ENCODE peak calls at places on chromosomes 7 and 10, in five cellular contexts. B is IMR-90, W is trophoblast cell, P is H1, K is H9. C is an unnamed sample.

GRCh38 chr7:12770227-12770975 is 83.0 kb downstream of the ARL4A start:
- DNase-seq in B (no peak), W (no peak), P (no peak), K (no peak), C (no peak)

GRCh38 chr7:22417841-22418240 is 60.9 kb upstream of the RAPGEF5 start:
- DNase-seq in B (no peak), W (no peak), P (no peak), K (no peak), C (no peak)

GRCh38 chr7:129343099-129343700 is 91.0 kb upstream of the STRIP2 start:
- DNase-seq in B (peak; percentile 75), W (peak; percentile 73), P (no peak), K (no peak), C (no peak)

GRCh38 chr10:13414855-13415254 is 66.8 kb upstream of the SEPHS1 start:
- DNase-seq in B (no peak), W (peak; percentile 64), P (no peak), K (peak; percentile 69), C (no peak)

GRCh38 chr7:133815677-133816210 is 311.4 kb upstream of the LRGUK start:
- DNase-seq in B (peak; percentile 82), W (no peak), P (no peak), K (no peak), C (no peak)

GRCh38 chr10:80540644-80541143 is 3.0 kb downstream of the SH2D4B start:
- DNase-seq in B (no peak), W (no peak), P (no peak), K (no peak), C (no peak)

GRCh38 chr7:120014920-120015465 is 258.0 kb upstream of the KCND2 start:
- DNase-seq in B (no peak), W (no peak), P (no peak), K (no peak), C (peak; percentile 2)

GRCh38 chr7:101645951-101646350 is 16.9 kb upstream of the MYL10 start:
- DNase-seq in B (no peak), W (no peak), P (no peak), K (no peak), C (no peak)

GRCh38 chr10:126373982-126374381 is 14.3 kb downstream of the ADAM12 start:
- DNase-seq in B (peak; percentile 66), W (no peak), P (no peak), K (no peak), C (no peak)

GRCh38 chr10:30189254-30189583 is 129.8 kb upstream of the JCAD start:
- DNase-seq in B (no peak), W (no peak), P (no peak), K (no peak), C (no peak)

GRCh38 chr7:43843276-43843675 is 26.0 kb downstream of the MRPS24 start:
- DNase-seq in B (no peak), W (no peak), P (no peak), K (no peak), C (no peak)

GRCh38 chr10:48608279-48608681 is 3.4 kb upstream of the ARHGAP22 start:
- DNase-seq in B (no peak), W (peak; percentile 77), P (peak; percentile 43), K (peak; percentile 82), C (no peak)
- H3K9ac ChIP-seq in B (no peak overlapping the region), W (no peak overlapping the region), P (no peak overlapping the region), K (no peak overlapping the region), C (no peak overlapping the region)

GRCh38 chr10:44874176-44874575 is 37.0 kb upstream of the TMEM72 start:
- DNase-seq in B (no peak), W (no peak), P (no peak), K (no peak), C (no peak)

GRCh38 chr10:44878704-44879530 is 32.2 kb upstream of the TMEM72 start:
- DNase-seq in B (peak; percentile 82), W (peak; percentile 79), P (peak; percentile 88), K (peak; percentile 96), C (peak; percentile 81)

DNA sequence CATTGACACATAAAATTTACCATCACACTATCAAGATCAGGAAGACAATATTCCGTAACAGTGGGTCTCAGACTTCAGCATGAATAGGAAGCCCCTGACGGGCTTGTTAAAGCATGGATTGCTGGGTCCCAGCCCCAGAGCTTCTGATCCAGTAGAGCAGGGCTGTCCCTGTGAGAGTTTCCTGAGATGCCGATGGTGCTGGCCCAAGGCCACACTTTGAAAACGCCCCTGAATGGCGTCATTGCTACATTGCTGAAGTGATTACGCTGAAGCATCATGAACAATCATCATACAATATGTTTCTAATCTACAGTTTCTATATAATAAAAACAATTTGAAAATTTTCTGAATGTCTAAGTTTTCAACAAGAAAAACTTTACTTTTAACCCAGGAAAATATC is 38.0 kb upstream of the TMEM72 start:
- DNase-seq in B (peak; percentile 45), W (no peak), P (no peak), K (no peak), C (no peak)
- H3K14ac ChIP-seq in B (no peak overlapping the region), W (no peak overlapping the region), P (no peak overlapping the region), K (no peak overlapping the region), C (no peak overlapping the region)

GRCh38 chr10:104330168-104331117 is 7.8 kb downstream of the ITPRIP start:
- DNase-seq in B (peak; percentile 93), W (peak; percentile 99), P (no peak), K (no peak), C (no peak)
- H3K9ac ChIP-seq in B (peak overlapping the region; percentile 20), W (no peak overlapping the region), P (no peak overlapping the region), K (no peak overlapping the region), C (no peak overlapping the region)

GRCh38 chr7:6706666-6707407 is at the start of gene ZNF12:
- DNase-seq in B (peak; percentile 92), W (peak; percentile 98), P (peak; percentile 88), K (peak; percentile 97), C (peak; percentile 87)
- H3K14ac ChIP-seq in B (peak within 1 kb of the TSS; percentile 79), W (peak within 1 kb of the TSS; percentile 60), P (no peak within 1 kb of the TSS), K (peak within 1 kb of the TSS; percentile 60), C (no peak within 1 kb of the TSS)

DNA sequence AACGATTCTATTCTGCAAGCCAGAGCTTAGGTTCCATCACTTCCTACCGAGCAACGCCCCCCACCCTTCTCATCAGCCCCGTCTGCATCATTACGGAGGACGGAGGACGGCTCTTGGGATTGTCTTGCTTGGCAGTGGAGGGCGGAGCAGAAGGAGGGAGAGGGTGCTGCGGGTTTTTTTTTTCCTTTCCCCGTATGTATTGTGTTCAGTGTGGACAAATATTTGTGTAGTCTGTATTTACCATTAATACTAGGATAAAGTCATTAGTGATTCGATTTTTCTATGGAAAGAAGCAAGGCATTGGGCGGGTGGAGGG is 125.1 kb downstream of the CLEC2L start:
- DNase-seq in B (no peak), W (no peak), P (no peak), K (no peak), C (no peak)
- H3K9ac ChIP-seq in B (no peak overlapping the region), W (no peak overlapping the region), P (no peak overlapping the region), K (no peak overlapping the region), C (no peak overlapping the region)

GRCh38 chr10:32958085-32958991 is at the start of gene ITGB1:
- DNase-seq in B (peak; percentile 95), W (peak; percentile 97), P (peak; percentile 87), K (peak; percentile 97), C (peak; percentile 95)

GRCh38 chr10:32958992-32959703 is 1.1 kb upstream of the ITGB1 start:
- DNase-seq in B (no peak), W (peak; percentile 38), P (no peak), K (no peak), C (no peak)

GRCh38 chr10:32956365-32957197 is 1.4 kb downstream of the ITGB1 start:
- DNase-seq in B (no peak), W (no peak), P (no peak), K (no peak), C (no peak)

GRCh38 chr10:32955790-32956189 is 2.2 kb downstream of the ITGB1 start:
- DNase-seq in B (no peak), W (no peak), P (no peak), K (no peak), C (no peak)

DNA sequence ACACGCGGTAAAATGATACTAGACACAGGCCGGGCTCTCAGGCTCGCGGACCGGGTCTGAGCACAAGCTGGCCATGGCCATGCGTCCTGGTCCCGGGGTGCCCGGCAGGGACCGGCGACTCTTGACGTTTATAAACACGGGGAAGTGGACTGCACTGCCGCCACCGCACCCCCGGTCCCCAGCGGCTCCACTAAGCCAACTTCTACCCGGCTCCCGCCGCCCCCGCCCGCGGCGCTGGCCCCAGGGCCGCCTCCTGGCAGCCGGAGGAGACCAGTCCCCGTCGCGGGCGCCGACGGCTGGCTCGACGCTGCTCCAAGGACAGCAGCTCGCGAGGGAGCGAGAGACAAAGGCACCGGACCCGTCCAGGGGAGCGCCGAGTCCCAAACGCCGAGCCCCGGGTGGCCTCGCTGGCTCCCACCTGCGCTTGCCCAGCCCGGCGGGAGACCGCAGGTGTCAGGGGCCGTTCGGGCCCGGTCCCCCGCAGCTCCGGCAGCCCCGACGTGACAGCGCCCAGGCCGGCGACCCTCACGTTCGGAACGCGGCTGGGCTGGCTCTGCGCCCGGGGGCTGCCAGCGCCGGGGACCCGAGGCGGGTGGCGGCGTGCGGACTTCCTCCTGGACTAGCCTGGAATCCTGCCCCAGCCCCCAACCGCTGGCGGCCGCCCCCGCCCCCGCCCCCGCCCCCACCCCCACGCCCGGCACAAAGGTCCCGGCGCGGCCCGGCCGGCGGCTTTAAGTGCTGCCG is 517 bp downstream of the ITGB1 start:
- DNase-seq in B (no peak), W (peak; percentile 64), P (no peak), K (peak; percentile 66), C (peak; percentile 45)
- H3K14ac ChIP-seq in B (peak overlapping the region; percentile 94), W (peak overlapping the region; percentile 100), P (no peak overlapping the region), K (peak overlapping the region; percentile 87), C (no peak overlapping the region)

GRCh38 chr10:74194545-74194944 is 43.5 kb downstream of the ADK start:
- DNase-seq in B (peak; percentile 82), W (no peak), P (no peak), K (no peak), C (no peak)

GRCh38 chr10:74186678-74187077 is 35.7 kb downstream of the ADK start:
- DNase-seq in B (peak; percentile 28), W (no peak), P (no peak), K (no peak), C (no peak)

GRCh38 chr10:74187237-74187636 is 36.2 kb downstream of the ADK start:
- DNase-seq in B (no peak), W (peak; percentile 14), P (no peak), K (no peak), C (no peak)

GRCh38 chr10:74190494-74190893 is 39.5 kb downstream of the ADK start:
- DNase-seq in B (peak; percentile 4), W (no peak), P (no peak), K (no peak), C (no peak)

GRCh38 chr10:74189999-74190421 is 39.0 kb downstream of the ADK start:
- DNase-seq in B (peak; percentile 93), W (peak; percentile 98), P (no peak), K (no peak), C (no peak)
- H3K9ac ChIP-seq in B (peak overlapping the region; percentile 85), W (no peak overlapping the region), P (no peak overlapping the region), K (no peak overlapping the region), C (no peak overlapping the region)

C was measured in neuronal stem cell.